ENCODE peak calls at places on chromosomes 2 and 18, in nine cellular contexts. I is astrocyte of the spinal cord, O is NCI-H2081 treated with DMSO at 0.1 percent for 48 hours, A is K562, N is COR-L47, Y is upper lobe of left lung, X is T-helper 9 cell, P is astrocyte of the cerebellum, B is type B pancreatic cell. D is an unnamed sample.

GRCh38 chr2:112056626-112056987 is 1.5 kb downstream of the TMEM87B start:
- DNase-seq in I (no peak), O (no peak), A (no peak), N (no peak), Y (no peak), X (no peak), P (no peak), B (no peak), D (no peak)

GRCh38 chr2:78024991-78025390 is 502.8 kb upstream of the LRRTM4 start:
- DNase-seq in I (no peak), O (no peak), A (no peak), N (no peak), Y (no peak), X (no peak), P (no peak), B (no peak), D (no peak)

GRCh38 chr2:160647967-160648685 is 154.5 kb upstream of the RBMS1 start:
- DNase-seq in I (no peak), O (no peak), A (no peak), N (no peak), Y (peak; percentile 85), X (no peak), P (no peak), B (no peak), D (no peak)

GRCh38 chr2:180979086-180979934 is 1.1 kb upstream of the UBE2E3 start:
- DNase-seq in I (peak; percentile 71), O (no peak), A (no peak), N (no peak), Y (no peak), X (no peak), P (peak; percentile 45), B (no peak), D (no peak)

GRCh38 chr18:74906189-74906588 is 302.8 kb downstream of the PTGR3 start:
- DNase-seq in I (peak; percentile 33), O (peak; percentile 39), A (no peak), N (peak; percentile 63), Y (no peak), X (no peak), P (no peak), B (no peak), D (no peak)

GRCh38 chr2:168798888-168799410 is 3.5 kb upstream of the NOSTRIN start:
- DNase-seq in I (no peak), O (no peak), A (peak; percentile 47), N (no peak), Y (no peak), X (no peak), P (no peak), B (no peak), D (no peak)

GRCh38 chr2:237509905-237510304 is 22.9 kb downstream of the MLPH start:
- DNase-seq in I (no peak), O (no peak), A (no peak), N (no peak), Y (no peak), X (no peak), P (no peak), B (no peak), D (no peak)

GRCh38 chr2:132902626-132903025 is 232.6 kb upstream of the LYPD1 start:
- DNase-seq in I (no peak), O (no peak), A (no peak), N (no peak), Y (no peak), X (no peak), P (no peak), B (no peak), D (no peak)

GRCh38 chr2:101832114-101832513 is 134.6 kb downstream of the MAP4K4 start:
- DNase-seq in I (no peak), O (no peak), A (no peak), N (no peak), Y (no peak), X (no peak), P (no peak), B (no peak), D (no peak)